ENCODE peak calls at places on chromosomes 16 and 17, in five cellular contexts. S is CD8-positive, alpha-beta T cell; E is activated CD8-positive, alpha-beta T cell treated with anti-CD3 and anti-CD28 coated beads for 36 hours; X is HL-60; Z is A549. B is an unnamed sample.
A peak's percentile ranks its signal among the peaks of the same experiment; 100 is the strongest.

GRCh38 chr17:15363702-15364101 is 22.3 kb upstream of the TEKT3 start:
- DNase-seq in S (no peak), E (no peak), X (no peak), Z (no peak), B (no peak)

GRCh38 chr17:74921045-74921681 is 1.9 kb downstream of the USH1G start:
- DNase-seq in S (no peak), E (no peak), X (no peak), Z (no peak), B (no peak)

GRCh38 chr16:22887445-22887844 is 73.5 kb downstream of the HS3ST2 start:
- DNase-seq in S (no peak), E (no peak), X (no peak), Z (no peak), B (no peak)

GRCh38 chr17:43694081-43694870 is 32.6 kb upstream of the MEOX1 start:
- DNase-seq in S (peak; percentile 81), E (peak; percentile 87), X (peak; percentile 40), Z (peak; percentile 80), B (peak; percentile 70)

GRCh38 chr17:82237746-82238561 is 9.1 kb downstream of the SLC16A3 start:
- DNase-seq in S (no peak), E (no peak), X (peak; percentile 63), Z (no peak), B (no peak)

GRCh38 chr16:85221081-85221809 is 109.0 kb upstream of the CIBAR2 start:
- DNase-seq in S (no peak), E (no peak), X (no peak), Z (no peak), B (no peak)

GRCh38 chr16:14111713-14112538 is 40.8 kb downstream of the MRTFB start:
- DNase-seq in S (no peak), E (no peak), X (no peak), Z (no peak), B (no peak)

GRCh38 chr17:14797021-14797420 is 468.1 kb downstream of the PMP22 start:
- DNase-seq in S (no peak), E (no peak), X (no peak), Z (no peak), B (no peak)

GRCh38 chr16:74574146-74574545 is 32.8 kb downstream of the GLG1 start:
- DNase-seq in S (no peak), E (no peak), X (no peak), Z (no peak), B (no peak)

GRCh38 chr17:73307130-73307529 is 4.7 kb downstream of the CDC42EP4 start:
- DNase-seq in S (no peak), E (no peak), X (no peak), Z (no peak), B (no peak)

GRCh38 chr17:67855504-67856324 is 30.4 kb downstream of the BPTF start:
- DNase-seq in S (no peak), E (peak; percentile 40), X (no peak), Z (no peak), B (no peak)

GRCh38 chr17:2093349-2093748 is 38.4 kb downstream of the HIC1 start:
- DNase-seq in S (no peak), E (no peak), X (no peak), Z (no peak), B (no peak)

GRCh38 chr16:48930951-48931553 is 321.1 kb upstream of the N4BP1 start:
- DNase-seq in S (no peak), E (no peak), X (no peak), Z (no peak), B (no peak)

GRCh38 chr17:10059684-10060211 is 138.7 kb downstream of the GAS7 start:
- DNase-seq in S (no peak), E (peak; percentile 17), X (no peak), Z (no peak), B (no peak)

GRCh38 chr17:63843387-63844292 is 1.2 kb upstream of the SMARCD2 start:
- DNase-seq in S (no peak), E (peak; percentile 49), X (no peak), Z (no peak), B (no peak)

GRCh38 chr17:4598776-4599504 is 14.6 kb downstream of the SMTNL2 start:
- DNase-seq in S (no peak), E (no peak), X (no peak), Z (no peak), B (no peak)

GRCh38 chr16:19210175-19210924 is 42.3 kb downstream of the SYT17 start:
- DNase-seq in S (no peak), E (no peak), X (no peak), Z (no peak), B (no peak)

GRCh38 chr16:85798283-85798776 is 1.0 kb downstream of the EMC8 start:
- DNase-seq in S (no peak), E (no peak), X (no peak), Z (peak; percentile 29), B (no peak)

GRCh38 chr17:55420067-55420775 is 1.4 kb downstream of the MMD start:
- DNase-seq in S (peak; percentile 50), E (peak; percentile 73), X (no peak), Z (no peak), B (no peak)

GRCh38 chr17:50767446-50767845 is at the start of gene ANKRD40CL:
- DNase-seq in S (peak; percentile 41), E (no peak), X (no peak), Z (no peak), B (no peak)

GRCh38 chr16:56259425-56259779 is 68.1 kb downstream of the GNAO1 start:
- DNase-seq in S (no peak), E (no peak), X (no peak), Z (no peak), B (no peak)

GRCh38 chr17:18958611-18959010 is 6.6 kb downstream of the SLC5A10 start:
- DNase-seq in S (no peak), E (no peak), X (no peak), Z (no peak), B (no peak)

GRCh38 chr17:14926073-14926472 is 339.1 kb downstream of the PMP22 start:
- DNase-seq in S (no peak), E (no peak), X (no peak), Z (no peak), B (no peak)

GRCh38 chr17:1783271-1783670 is 21.4 kb downstream of the SERPINF1 start:
- DNase-seq in S (no peak), E (no peak), X (no peak), Z (no peak), B (no peak)

GRCh38 chr17:3885970-3886369 is 6.9 kb downstream of the CAMKK1 start:
- DNase-seq in S (no peak), E (no peak), X (no peak), Z (peak; percentile 81), B (no peak)

GRCh38 chr17:36602030-36602737 is 801 bp downstream of the MRM1 start:
- DNase-seq in S (no peak), E (peak; percentile 17), X (no peak), Z (no peak), B (no peak)

GRCh38 chr17:73189417-73190099 is 3.3 kb upstream of the COG1 start:
- DNase-seq in S (no peak), E (no peak), X (no peak), Z (peak; percentile 80), B (peak; percentile 47)

GRCh38 chr17:2906907-2907306 is 110.7 kb downstream of the RAP1GAP2 start:
- DNase-seq in S (no peak), E (peak; percentile 52), X (no peak), Z (no peak), B (no peak)

GRCh38 chr16:66596986-66597848 is 7.3 kb upstream of the CMTM3 start:
- DNase-seq in S (no peak), E (peak; percentile 41), X (no peak), Z (no peak), B (no peak)

DNA sequence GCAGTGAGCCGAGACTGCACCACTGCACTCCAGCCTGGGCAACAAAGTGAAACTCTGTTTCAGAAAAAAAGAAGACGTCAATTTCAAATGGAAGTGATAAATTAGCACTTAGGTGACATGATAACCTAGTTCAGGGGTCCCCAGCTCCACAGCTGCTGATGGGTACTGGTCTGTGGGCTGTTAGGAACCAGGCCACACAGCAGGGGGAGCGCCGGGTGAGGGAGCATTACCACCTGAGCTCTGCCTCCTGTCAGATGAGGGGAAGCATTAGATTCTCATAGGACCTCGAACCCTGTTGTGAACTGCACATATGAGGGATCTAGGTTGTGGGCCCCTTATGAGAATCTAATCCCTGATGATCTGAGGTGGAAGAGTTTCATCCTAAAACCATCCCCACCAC is 253.0 kb downstream of the FOXL1 start:
- DNase-seq in S (no peak), E (no peak), X (no peak), Z (no peak), B (no peak)
- TF ChIP-seq CTCF in S (no peak), E (no peak), X (no peak), Z (no peak), B (no peak)

GRCh38 chr17:31389673-31390381 is 1.6 kb upstream of the RAB11FIP4 start:
- DNase-seq in S (no peak), E (no peak), X (no peak), Z (no peak), B (no peak)
- TF ChIP-seq CTCF in S (peak; percentile 31), E (peak; percentile 18), X (no peak), Z (no peak), B (no peak)

DNA sequence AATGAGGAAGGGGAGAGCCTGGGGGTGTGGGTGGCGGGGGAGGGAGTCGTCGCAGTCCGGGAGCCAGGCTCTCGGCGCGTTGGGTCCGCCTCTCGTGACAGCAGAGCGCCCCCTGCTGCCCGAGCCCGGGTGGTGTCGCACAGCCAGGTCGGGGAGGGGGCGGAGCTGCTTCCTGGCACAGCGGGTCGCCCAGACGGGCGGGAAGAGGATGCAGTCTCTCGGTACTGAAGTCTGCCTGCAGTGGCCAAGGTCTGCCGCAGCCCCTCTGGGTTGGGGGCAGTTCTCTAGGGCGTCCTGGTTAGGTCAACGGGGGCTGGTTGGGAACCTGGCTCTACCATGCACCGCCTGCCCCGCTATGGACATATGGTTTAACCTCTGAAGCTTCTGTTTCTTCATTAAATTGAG is 38.2 kb upstream of the CCDC182 start:
- DNase-seq in S (peak; percentile 85), E (peak; percentile 87), X (peak; percentile 53), Z (peak; percentile 84), B (peak; percentile 68)
- TF ChIP-seq CTCF in S (peak; percentile 88), E (peak; percentile 98), X (peak; percentile 56), Z (peak; percentile 95), B (peak; percentile 90)

GRCh38 chr16:87070657-87071056 is 246.5 kb downstream of the C16orf95 start:
- DNase-seq in S (peak; percentile 34), E (no peak), X (no peak), Z (no peak), B (no peak)

GRCh38 chr16:87068751-87069150 is 248.4 kb downstream of the C16orf95 start:
- DNase-seq in S (peak; percentile 29), E (no peak), X (no peak), Z (no peak), B (no peak)

GRCh38 chr16:87074635-87075318 is 242.4 kb downstream of the C16orf95 start:
- DNase-seq in S (peak; percentile 35), E (no peak), X (no peak), Z (no peak), B (no peak)

GRCh38 chr16:87075319-87075860 is 241.8 kb downstream of the C16orf95 start:
- DNase-seq in S (peak; percentile 27), E (no peak), X (no peak), Z (no peak), B (no peak)

GRCh38 chr16:87072101-87072500 is 245.1 kb downstream of the C16orf95 start:
- DNase-seq in S (peak; percentile 15), E (no peak), X (no peak), Z (no peak), B (no peak)
- TF ChIP-seq CTCF in S (no peak), E (no peak), X (no peak), Z (no peak), B (no peak)